ENCODE peak calls at places on chromosomes 5 and 9, in eight cellular contexts. D, Y, S, B, A, N, W and K are unnamed samples. For H3K9me3, the result is how much of the 10 kb centered on the place peaks cover.

GRCh38 chr9:84397822-84398221 is 57.3 kb upstream of the SLC28A3 start:
- DNase-seq in D (no peak), Y (no peak), S (peak), B (no peak), A (no peak), N (no peak), W (no peak), K (no peak)

GRCh38 chr9:16211952-16212351 is 658.5 kb downstream of the BNC2 start:
- DNase-seq in D (no peak), Y (no peak), S (no peak), B (no peak), A (no peak), N (no peak), W (no peak), K (no peak)

GRCh38 chr9:84691634-84692033 is 22.1 kb downstream of the NTRK2 start:
- DNase-seq in D (no peak), Y (no peak), S (no peak), B (no peak), A (no peak), N (no peak), W (no peak), K (no peak)

GRCh38 chr5:129438322-129438721 is 21.8 kb upstream of the ADAMTS19 start:
- DNase-seq in D (no peak), Y (no peak), S (no peak), B (no peak), A (no peak), N (no peak), W (no peak), K (no peak)

GRCh38 chr5:5381259-5382006 is 41.0 kb upstream of the ICE1 start:
- DNase-seq in D (no peak), Y (no peak), S (no peak), B (no peak), A (no peak), N (no peak), W (no peak), K (no peak)

GRCh38 chr5:161676109-161676508 is 9.4 kb upstream of the GABRA6 start:
- DNase-seq in D (no peak), Y (peak), S (no peak), B (no peak), A (peak), N (no peak), W (no peak), K (no peak)

GRCh38 chr9:99726758-99727157 is 94.9 kb upstream of the NR4A3 start:
- DNase-seq in D (no peak), Y (no peak), S (no peak), B (no peak), A (no peak), N (no peak), W (no peak), K (no peak)

GRCh38 chr5:140298183-140298601 is 4.7 kb downstream of the PFDN1 start:
- DNase-seq in D (no peak), Y (no peak), S (peak), B (no peak), A (no peak), N (no peak), W (no peak), K (no peak)

GRCh38 chr5:39461007-39461682 is 36.4 kb upstream of the DAB2 start:
- DNase-seq in D (peak), Y (no peak), S (no peak), B (no peak), A (no peak), N (no peak), W (no peak), K (no peak)

GRCh38 chr5:172002840-172003512 is 3.5 kb downstream of the FBXW11 start:
- DNase-seq in D (no peak), Y (no peak), S (no peak), B (no peak), A (no peak), N (no peak), W (no peak), K (no peak)

GRCh38 chr9:21746550-21746949 is 55.9 kb upstream of the MTAP start:
- DNase-seq in D (no peak), Y (no peak), S (no peak), B (no peak), A (no peak), N (no peak), W (no peak), K (no peak)

GRCh38 chr5:5278815-5279381 is 138.8 kb downstream of the ADAMTS16 start:
- DNase-seq in D (no peak), Y (no peak), S (no peak), B (peak), A (peak), N (no peak), W (no peak), K (no peak)

GRCh38 chr5:103525366-103525765 is 37.2 kb downstream of the NUDT12 start:
- DNase-seq in D (no peak), Y (no peak), S (no peak), B (no peak), A (no peak), N (no peak), W (no peak), K (no peak)

GRCh38 chr5:14144586-14145355 is 1.6 kb downstream of the TRIO start:
- DNase-seq in D (peak), Y (peak), S (peak), B (peak), A (peak), N (peak), W (peak), K (peak)

GRCh38 chr5:104774372-104774771 is 1211.8 kb upstream of the NUDT12 start:
- DNase-seq in D (no peak), Y (no peak), S (no peak), B (no peak), A (no peak), N (no peak), W (no peak), K (no peak)

GRCh38 chr5:98793223-98793622 is 19.8 kb downstream of the RGMB start:
- DNase-seq in D (no peak), Y (no peak), S (no peak), B (no peak), A (no peak), N (no peak), W (peak), K (no peak)

GRCh38 chr5:95843733-95844223 is 21.3 kb upstream of the GLRX start:
- DNase-seq in D (peak), Y (peak), S (no peak), B (no peak), A (peak), N (no peak), W (no peak), K (no peak)

GRCh38 chr5:127697894-127698600 is 5.1 kb upstream of the CCDC192 start:
- DNase-seq in D (peak), Y (no peak), S (peak), B (no peak), A (peak), N (peak), W (no peak), K (no peak)

GRCh38 chr5:112733586-112733985 is 4.1 kb upstream of the APC start:
- DNase-seq in D (no peak), Y (no peak), S (peak), B (no peak), A (no peak), N (no peak), W (no peak), K (no peak)

GRCh38 chr9:129177443-129177790 is 644 bp downstream of the IER5L start:
- DNase-seq in D (no peak), Y (no peak), S (no peak), B (no peak), A (no peak), N (no peak), W (no peak), K (no peak)

GRCh38 chr5:78985407-78986223 is 505 bp upstream of the ARSB start:
- DNase-seq in D (peak), Y (peak), S (peak), B (peak), A (peak), N (no peak), W (peak), K (peak)

GRCh38 chr9:133767625-133768024 is 29.5 kb upstream of the SARDH start:
- DNase-seq in D (peak), Y (no peak), S (no peak), B (no peak), A (no peak), N (no peak), W (no peak), K (peak)

GRCh38 chr9:94145640-94146039 is 61.4 kb downstream of the PTPDC1 start:
- DNase-seq in D (no peak), Y (no peak), S (no peak), B (no peak), A (no peak), N (no peak), W (no peak), K (no peak)

GRCh38 chr9:35341585-35341984 is 148.3 kb upstream of the RUSC2 start:
- DNase-seq in D (peak), Y (peak), S (no peak), B (peak), A (no peak), N (no peak), W (no peak), K (no peak)

GRCh38 chr9:72592501-72593403 is 71.3 kb downstream of the TMC1 start:
- DNase-seq in D (no peak), Y (peak), S (peak), B (no peak), A (peak), N (no peak), W (no peak), K (no peak)

GRCh38 chr9:126612813-126613641 is 701 bp upstream of the LMX1B start:
- DNase-seq in D (no peak), Y (peak), S (peak), B (no peak), A (no peak), N (no peak), W (no peak), K (no peak)

GRCh38 chr9:7144265-7145046 is 386.7 kb downstream of the KDM4C start:
- DNase-seq in D (no peak), Y (peak), S (no peak), B (no peak), A (no peak), N (no peak), W (no peak), K (no peak)

GRCh38 chr5:43674536-43674935 is 71.6 kb downstream of the NNT start:
- DNase-seq in D (no peak), Y (no peak), S (no peak), B (no peak), A (no peak), N (no peak), W (no peak), K (no peak)

GRCh38 chr9:89564257-89564878 is 40.4 kb upstream of the GADD45G start:
- DNase-seq in D (no peak), Y (peak), S (no peak), B (no peak), A (peak), N (peak), W (no peak), K (no peak)

GRCh38 chr9:135228345-135228982 is 141.0 kb downstream of the OLFM1 start:
- DNase-seq in D (no peak), Y (peak), S (no peak), B (no peak), A (no peak), N (no peak), W (no peak), K (no peak)
- H3K9me3 ChIP-seq in D (under half), Y (under half), S (half or more), B (under half), A (under half), N (under half), W (under half), K (under half)

GRCh38 chr9:24413651-24414050 is 132.0 kb downstream of the IZUMO3 start:
- DNase-seq in D (no peak), Y (no peak), S (peak), B (no peak), A (no peak), N (no peak), W (no peak), K (no peak)
- H3K9me3 ChIP-seq in D (under half), Y (under half), S (under half), B (under half), A (under half), N (under half), W (under half), K (under half)

GRCh38 chr5:149129181-149129580 is 12.1 kb upstream of the ABLIM3 start:
- DNase-seq in D (no peak), Y (no peak), S (peak), B (no peak), A (no peak), N (no peak), W (no peak), K (no peak)
- H3K9me3 ChIP-seq in D (under half), Y (under half), S (under half), B (under half), A (under half), N (under half), W (under half), K (under half)

GRCh38 chr9:116674210-116674980 is 12.7 kb upstream of the TRIM32 start:
- DNase-seq in D (no peak), Y (no peak), S (no peak), B (no peak), A (no peak), N (no peak), W (no peak), K (no peak)

GRCh38 chr9:116673375-116673774 is 13.7 kb upstream of the TRIM32 start:
- DNase-seq in D (no peak), Y (no peak), S (no peak), B (no peak), A (no peak), N (no peak), W (no peak), K (no peak)

GRCh38 chr9:116669296-116669695 is 17.8 kb upstream of the TRIM32 start:
- DNase-seq in D (no peak), Y (no peak), S (no peak), B (no peak), A (no peak), N (no peak), W (no peak), K (no peak)

GRCh38 chr9:116671605-116672004 is 15.5 kb upstream of the TRIM32 start:
- DNase-seq in D (no peak), Y (no peak), S (no peak), B (no peak), A (no peak), N (no peak), W (no peak), K (no peak)
- H3K9me3 ChIP-seq in D (under half), Y (half or more), S (under half), B (under half), A (under half), N (under half), W (under half), K (under half)

GRCh38 chr5:142011572-142012185 is 1.1 kb downstream of the GNPDA1 start:
- DNase-seq in D (no peak), Y (no peak), S (no peak), B (no peak), A (no peak), N (no peak), W (peak), K (no peak)
- H3K9me3 ChIP-seq in D (under half), Y (under half), S (under half), B (under half), A (under half), N (under half), W (under half), K (under half)

GRCh38 chr9:5789489-5789888 is 43.4 kb downstream of the ERMP1 start:
- DNase-seq in D (no peak), Y (no peak), S (no peak), B (no peak), A (no peak), N (no peak), W (no peak), K (no peak)
- H3K9me3 ChIP-seq in D (under half), Y (under half), S (under half), B (under half), A (under half), N (under half), W (under half), K (under half)

DNA sequence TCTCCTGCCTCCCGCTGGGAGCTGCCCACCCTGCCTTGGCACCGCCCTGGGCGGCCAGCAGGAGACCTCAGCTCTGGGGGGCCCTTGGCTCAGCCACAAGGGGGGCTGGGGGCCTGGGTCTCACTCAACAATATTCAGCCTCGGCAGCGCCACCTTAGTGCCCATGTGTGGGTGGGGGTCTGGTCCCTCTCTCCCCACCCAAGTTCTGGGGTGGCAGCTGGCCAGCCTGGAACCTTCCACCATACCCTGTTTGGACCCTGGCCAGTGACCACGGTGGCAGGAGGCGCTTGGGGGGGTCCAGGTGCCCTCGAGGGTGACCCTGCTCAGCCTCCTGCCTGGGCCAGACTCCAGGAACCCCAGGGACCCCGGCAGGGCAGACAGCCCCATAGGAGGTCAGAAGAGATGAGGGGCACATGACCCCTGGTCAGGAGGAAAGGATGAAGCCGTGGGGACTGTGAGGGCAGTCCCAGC is 22.2 kb downstream of the NKD2 start:
- DNase-seq in D (no peak), Y (no peak), S (no peak), B (no peak), A (no peak), N (no peak), W (no peak), K (no peak)
- H3K9me3 ChIP-seq in D (under half), Y (under half), S (under half), B (under half), A (under half), N (under half), W (under half), K (under half)